ENCODE peak calls at places on chromosomes 7 and 10, in five cellular contexts. R, M, V, U and N are unnamed samples.

GRCh38 chr7:132548489-132549078 is 27.7 kb downstream of the PLXNA4 start:
- DNase-seq in M (no peak), U (peak), R (no peak), V (peak), N (no peak)

GRCh38 chr10:101485681-101486554 is 102.1 kb downstream of the POLL start:
- DNase-seq in V (no peak), R (no peak), M (peak), U (peak), N (no peak)

GRCh38 chr10:132859084-132859855 is 73.3 kb upstream of the NKX6-2 start:
- DNase-seq in R (peak), V (no peak), U (no peak), M (peak), N (no peak)

GRCh38 chr10:29668628-29669027 is 33.9 kb upstream of the SVIL start:
- DNase-seq in M (no peak), V (no peak), U (no peak), R (no peak), N (no peak)

GRCh38 chr10:72756674-72757385 is 64.9 kb downstream of the MCU start:
- DNase-seq in U (peak), M (no peak), R (no peak), V (no peak), N (no peak)

GRCh38 chr7:117157121-117157870 is 165.6 kb downstream of the WNT2 start:
- DNase-seq in M (no peak), R (peak), V (no peak), U (peak), N (no peak)

GRCh38 chr10:130109796-130110235 is 814 bp downstream of the C10orf143 start:
- DNase-seq in V (peak), M (peak), U (peak), R (no peak), N (peak)

GRCh38 chr7:47282790-47283496 is 299.0 kb downstream of the TNS3 start:
- DNase-seq in R (no peak), U (no peak), M (no peak), V (no peak), N (no peak)

GRCh38 chr10:98268694-98269386 is 846 bp upstream of the LOXL4 start:
- DNase-seq in M (peak), R (no peak), V (no peak), U (peak), N (no peak)

GRCh38 chr10:76150139-76150885 is 718.9 kb downstream of the LRMDA start:
- DNase-seq in M (peak), V (no peak), U (peak), R (no peak), N (no peak)

GRCh38 chr7:154746551-154746950 is 256.4 kb downstream of the PAXIP1 start:
- DNase-seq in M (no peak), U (no peak), R (no peak), V (no peak), N (no peak)

GRCh38 chr10:93357680-93358079 is 124.5 kb downstream of the MYOF start:
- DNase-seq in R (no peak), M (peak), U (peak), V (peak), N (no peak)

GRCh38 chr7:151900591-151901312 is 23.8 kb upstream of the PRKAG2 start:
- DNase-seq in U (no peak), M (peak), V (no peak), R (no peak), N (no peak)

GRCh38 chr7:37330775-37331174 is 117.9 kb downstream of the ELMO1 start:
- DNase-seq in R (no peak), U (no peak), V (no peak), M (no peak), N (no peak)

GRCh38 chr7:44914992-44915607 is 29.8 kb upstream of the PURB start:
- DNase-seq in M (peak), U (no peak), V (no peak), R (no peak), N (no peak)

GRCh38 chr10:11177926-11178453 is 160.3 kb downstream of the CELF2 start:
- DNase-seq in M (peak), R (no peak), V (no peak), U (peak), N (no peak)

GRCh38 chr10:58239561-58240169 is 28.0 kb downstream of the IPMK start:
- DNase-seq in M (no peak), R (no peak), U (peak), V (peak), N (no peak)

GRCh38 chr10:132240156-132240555 is 53.4 kb downstream of the DPYSL4 start:
- DNase-seq in R (no peak), V (no peak), U (no peak), M (peak), N (no peak)

GRCh38 chr7:70470751-70471150 is 661.2 kb upstream of the GALNT17 start:
- DNase-seq in R (no peak), V (no peak), M (peak), U (no peak), N (no peak)

GRCh38 chr7:7698930-7699329 is 19.5 kb downstream of the RPA3 start:
- DNase-seq in R (peak), M (no peak), V (no peak), U (no peak), N (no peak)

GRCh38 chr7:51220226-51220625 is 96.4 kb downstream of the COBL start:
- DNase-seq in U (no peak), V (no peak), M (no peak), R (no peak), N (no peak)